ENCODE peak calls at places on chromosomes 16 and 17, in eight cellular contexts. U, W, Y, A, E, F, D and V are unnamed samples.

GRCh38 chr17:419073-419735 is 66.6 kb upstream of the RPH3AL start:
- DNase-seq in U (peak; percentile 64), W (no peak), Y (no peak), A (no peak), E (no peak), F (no peak), D (no peak), V (no peak)

GRCh38 chr17:34782271-34782670 is 179.0 kb downstream of the CCT6B start:
- DNase-seq in U (no peak), W (no peak), Y (no peak), A (no peak), E (no peak), F (no peak), D (peak; percentile 73), V (no peak)

GRCh38 chr17:81210466-81210865 is 12.3 kb downstream of the CEP131 start:
- DNase-seq in U (no peak), W (no peak), Y (no peak), A (no peak), E (no peak), F (no peak), D (no peak), V (no peak)

GRCh38 chr17:74132354-74132753 is 71.1 kb upstream of the RPL38 start:
- DNase-seq in U (no peak), W (no peak), Y (no peak), A (no peak), E (no peak), F (no peak), D (no peak), V (no peak)

GRCh38 chr16:11597268-11597690 is 10.6 kb upstream of the LITAF start:
- DNase-seq in U (no peak), W (no peak), Y (peak; percentile 51), A (no peak), E (no peak), F (no peak), D (peak; percentile 35), V (no peak)

GRCh38 chr16:15819046-15819445 is 37.8 kb downstream of the MYH11 start:
- DNase-seq in U (no peak), W (no peak), Y (no peak), A (no peak), E (no peak), F (no peak), D (no peak), V (no peak)

GRCh38 chr16:75908718-75909117 is 182.4 kb upstream of the CPHXL start:
- DNase-seq in U (no peak), W (no peak), Y (no peak), A (no peak), E (no peak), F (no peak), D (no peak), V (no peak)

GRCh38 chr17:81386646-81387234 is 8.5 kb upstream of the BAHCC1 start:
- DNase-seq in U (peak; percentile 46), W (no peak), Y (no peak), A (peak; percentile 62), E (peak; percentile 20), F (no peak), D (no peak), V (no peak)

GRCh38 chr16:19163215-19163614 is 4.8 kb upstream of the SYT17 start:
- DNase-seq in U (no peak), W (no peak), Y (no peak), A (no peak), E (no peak), F (no peak), D (no peak), V (no peak)

GRCh38 chr17:73713136-73713535 is 68.9 kb upstream of the SDK2 start:
- DNase-seq in U (no peak), W (no peak), Y (no peak), A (no peak), E (no peak), F (no peak), D (no peak), V (no peak)

GRCh38 chr17:56939869-56940484 is 20.9 kb downstream of the COIL start:
- DNase-seq in U (no peak), W (peak; percentile 20), Y (peak; percentile 69), A (no peak), E (no peak), F (no peak), D (peak; percentile 47), V (peak; percentile 34)

GRCh38 chr17:48045270-48046001 is 2.7 kb upstream of the NFE2L1 start:
- DNase-seq in U (no peak), W (no peak), Y (peak; percentile 49), A (no peak), E (no peak), F (no peak), D (peak; percentile 50), V (no peak)